ENCODE peak calls at places on chromosomes 3 and 15, in ten cellular contexts. One of them, this sample, is unnamed.

GRCh38 chr15:41630616-41631218 is 29.5 kb upstream of the MGA start:
- DNase-seq in C1 segment of cervical spinal cord: no peak
- DNase-seq in SIG-M5: no peak
- DNase-seq in sciatic nerve: no peak
- DNase-seq in right atrium auricular region: no peak
- DNase-seq in thoracic aorta: no peak
- DNase-seq in hippocampal formation: no peak
- DNase-seq in AG08395: no peak
- DNase-seq in posterior cingulate gyrus: no peak
- DNase-seq in H9: no peak
- DNase-seq in this sample: no peak

GRCh38 chr3:45224824-45225464 is 1.1 kb downstream of the TMEM158 start:
- DNase-seq in C1 segment of cervical spinal cord: peak; percentile 63
- DNase-seq in SIG-M5: no peak
- DNase-seq in sciatic nerve: peak; percentile 85
- DNase-seq in right atrium auricular region: peak; percentile 64
- DNase-seq in thoracic aorta: no peak
- DNase-seq in hippocampal formation: peak; percentile 42
- DNase-seq in AG08395: peak; percentile 81
- DNase-seq in posterior cingulate gyrus: peak; percentile 72
- DNase-seq in H9: peak; percentile 82
- DNase-seq in this sample: no peak

GRCh38 chr3:131917006-131917405 is 117.8 kb downstream of the CPNE4 start:
- DNase-seq in C1 segment of cervical spinal cord: no peak
- DNase-seq in SIG-M5: no peak
- DNase-seq in sciatic nerve: no peak
- DNase-seq in right atrium auricular region: no peak
- DNase-seq in thoracic aorta: no peak
- DNase-seq in hippocampal formation: no peak
- DNase-seq in AG08395: peak; percentile 17
- DNase-seq in posterior cingulate gyrus: no peak
- DNase-seq in H9: no peak
- DNase-seq in this sample: no peak

GRCh38 chr3:45185461-45185860 is 39.3 kb upstream of the CDCP1 start:
- DNase-seq in C1 segment of cervical spinal cord: no peak
- DNase-seq in SIG-M5: no peak
- DNase-seq in sciatic nerve: no peak
- DNase-seq in right atrium auricular region: no peak
- DNase-seq in thoracic aorta: no peak
- DNase-seq in hippocampal formation: no peak
- DNase-seq in AG08395: no peak
- DNase-seq in posterior cingulate gyrus: no peak
- DNase-seq in H9: no peak
- DNase-seq in this sample: no peak

GRCh38 chr15:51706347-51706746 is 25.0 kb downstream of the SCG3 start:
- DNase-seq in C1 segment of cervical spinal cord: no peak
- DNase-seq in SIG-M5: no peak
- DNase-seq in sciatic nerve: no peak
- DNase-seq in right atrium auricular region: no peak
- DNase-seq in thoracic aorta: no peak
- DNase-seq in hippocampal formation: no peak
- DNase-seq in AG08395: peak; percentile 17
- DNase-seq in posterior cingulate gyrus: no peak
- DNase-seq in H9: no peak
- DNase-seq in this sample: no peak

GRCh38 chr15:53072077-53072476 is 281.9 kb upstream of the ONECUT1 start:
- DNase-seq in C1 segment of cervical spinal cord: no peak
- DNase-seq in SIG-M5: no peak
- DNase-seq in sciatic nerve: no peak
- DNase-seq in right atrium auricular region: no peak
- DNase-seq in thoracic aorta: no peak
- DNase-seq in hippocampal formation: peak; percentile 20
- DNase-seq in AG08395: no peak
- DNase-seq in posterior cingulate gyrus: peak; percentile 51
- DNase-seq in H9: peak; percentile 88
- DNase-seq in this sample: peak; percentile 14

GRCh38 chr15:59292393-59292792 is 80.3 kb downstream of the MYO1E start:
- DNase-seq in C1 segment of cervical spinal cord: peak; percentile 61
- DNase-seq in SIG-M5: no peak
- DNase-seq in sciatic nerve: no peak
- DNase-seq in right atrium auricular region: no peak
- DNase-seq in thoracic aorta: no peak
- DNase-seq in hippocampal formation: peak; percentile 92
- DNase-seq in AG08395: no peak
- DNase-seq in posterior cingulate gyrus: peak; percentile 23
- DNase-seq in H9: no peak
- DNase-seq in this sample: no peak

GRCh38 chr3:60912876-60913275 is 338.4 kb downstream of the FHIT start:
- DNase-seq in C1 segment of cervical spinal cord: no peak
- DNase-seq in SIG-M5: no peak
- DNase-seq in sciatic nerve: no peak
- DNase-seq in right atrium auricular region: no peak
- DNase-seq in thoracic aorta: no peak
- DNase-seq in hippocampal formation: no peak
- DNase-seq in AG08395: no peak
- DNase-seq in posterior cingulate gyrus: no peak
- DNase-seq in H9: no peak
- DNase-seq in this sample: no peak

GRCh38 chr3:196740476-196741400 is 1.1 kb downstream of the PAK2 start:
- DNase-seq in C1 segment of cervical spinal cord: no peak
- DNase-seq in SIG-M5: no peak
- DNase-seq in sciatic nerve: no peak
- DNase-seq in right atrium auricular region: peak; percentile 62
- DNase-seq in thoracic aorta: no peak
- DNase-seq in hippocampal formation: peak; percentile 68
- DNase-seq in AG08395: peak; percentile 53
- DNase-seq in posterior cingulate gyrus: peak; percentile 47
- DNase-seq in H9: no peak
- DNase-seq in this sample: no peak

GRCh38 chr3:33885496-33885895 is 87.1 kb downstream of the PDCD6IP start:
- DNase-seq in C1 segment of cervical spinal cord: no peak
- DNase-seq in SIG-M5: no peak
- DNase-seq in sciatic nerve: no peak
- DNase-seq in right atrium auricular region: no peak
- DNase-seq in thoracic aorta: no peak
- DNase-seq in hippocampal formation: no peak
- DNase-seq in AG08395: no peak
- DNase-seq in posterior cingulate gyrus: no peak
- DNase-seq in H9: no peak
- DNase-seq in this sample: no peak